ENCODE peak calls at places on chromosomes 1 and 21, in six cellular contexts. D is C1 segment of cervical spinal cord, P is mesothelial cell of epicardium, W is HFFc6, Y is SJSA1, T is heart left ventricle. U is an unnamed sample.

GRCh38 chr1:34597877-34598514 is 156.9 kb upstream of the GJB5 start:
- DNase-seq in D (peak), P (peak), W (peak), Y (peak), T (peak), U (peak)

GRCh38 chr1:44031051-44031899 is at the start of gene SLC6A9:
- DNase-seq in D (peak), P (peak), W (peak), Y (peak), T (peak), U (peak)

GRCh38 chr21:15272171-15272570 is 207.4 kb upstream of the NRIP1 start:
- DNase-seq in D (no peak), P (no peak), W (no peak), Y (no peak), T (no peak), U (no peak)

GRCh38 chr1:226033599-226034390 is 28.7 kb upstream of the H3-3A start:
- DNase-seq in D (no peak), P (no peak), W (no peak), Y (no peak), T (peak), U (no peak)

GRCh38 chr21:35737899-35738341 is 322.4 kb downstream of the SETD4 start:
- DNase-seq in D (peak), P (no peak), W (no peak), Y (no peak), T (peak), U (peak)

GRCh38 chr1:169368406-169368769 is 393 bp downstream of the BLZF1 start:
- DNase-seq in D (no peak), P (no peak), W (peak), Y (no peak), T (no peak), U (no peak)

GRCh38 chr1:224450956-224451350 is 16.4 kb upstream of the WDR26 start:
- DNase-seq in D (no peak), P (no peak), W (no peak), Y (no peak), T (no peak), U (no peak)

GRCh38 chr1:46285730-46286477 is 17.5 kb downstream of the LRRC41 start:
- DNase-seq in D (no peak), P (no peak), W (no peak), Y (no peak), T (no peak), U (no peak)

GRCh38 chr1:218613105-218613504 is 268.0 kb downstream of the TGFB2 start:
- DNase-seq in D (no peak), P (no peak), W (no peak), Y (no peak), T (no peak), U (no peak)

GRCh38 chr1:14120895-14121294 is 420.9 kb downstream of the PRDM2 start:
- DNase-seq in D (no peak), P (no peak), W (no peak), Y (no peak), T (no peak), U (no peak)

GRCh38 chr21:39956586-39956985 is 89.3 kb downstream of the PCP4 start:
- DNase-seq in D (no peak), P (no peak), W (no peak), Y (no peak), T (no peak), U (no peak)

GRCh38 chr1:68112835-68113243 is 62.4 kb upstream of the DIRAS3 start:
- DNase-seq in D (peak), P (no peak), W (peak), Y (peak), T (no peak), U (peak)

GRCh38 chr1:33436557-33437296 is 5.8 kb upstream of the PHC2 start:
- DNase-seq in D (no peak), P (no peak), W (no peak), Y (no peak), T (no peak), U (no peak)

GRCh38 chr1:26744075-26744958 is 43.4 kb upstream of the PIGV start:
- DNase-seq in D (peak), P (no peak), W (peak), Y (peak), T (peak), U (peak)

GRCh38 chr21:34813266-34813886 is 144.6 kb downstream of the CLIC6 start:
- DNase-seq in D (no peak), P (no peak), W (peak), Y (peak), T (no peak), U (no peak)

GRCh38 chr1:73749996-73750395 is 448.0 kb downstream of the LRRIQ3 start:
- DNase-seq in D (no peak), P (no peak), W (no peak), Y (no peak), T (no peak), U (no peak)

GRCh38 chr1:150970818-150971582 is 3.6 kb downstream of the CERS2 start:
- DNase-seq in D (peak), P (no peak), W (no peak), Y (no peak), T (peak), U (peak)

GRCh38 chr21:43333301-43334062 is 93.4 kb downstream of the SIK1 start:
- DNase-seq in D (no peak), P (peak), W (peak), Y (peak), T (peak), U (peak)

GRCh38 chr1:156772728-156773497 is 5.6 kb downstream of the PRCC start:
- DNase-seq in D (no peak), P (no peak), W (no peak), Y (no peak), T (peak), U (peak)

GRCh38 chr1:205446828-205447227 is 9.0 kb downstream of the BLACAT1 start:
- DNase-seq in D (no peak), P (no peak), W (no peak), Y (no peak), T (no peak), U (peak)

GRCh38 chr21:24824209-24824608 is 783.1 kb downstream of the MRPL39 start:
- DNase-seq in D (no peak), P (no peak), W (no peak), Y (no peak), T (no peak), U (no peak)

GRCh38 chr1:161725888-161726630 is 4.7 kb downstream of the FCRLB start:
- DNase-seq in D (no peak), P (peak), W (peak), Y (peak), T (peak), U (peak)

GRCh38 chr21:41482321-41482720 is 25.6 kb downstream of the TMPRSS2 start:
- DNase-seq in D (no peak), P (no peak), W (no peak), Y (peak), T (no peak), U (no peak)

GRCh38 chr1:205303247-205303888 is 18.2 kb downstream of the NUAK2 start:
- DNase-seq in D (no peak), P (no peak), W (no peak), Y (no peak), T (no peak), U (no peak)